ENCODE peak calls at places on chromosomes 3 and 15, in four cellular contexts. Z is K562, N is HCT116, A is SK-N-SH. U is an unnamed sample.

GRCh38 chr15:60137711-60138396 is 133.7 kb downstream of the FOXB1 start:
- DNase-seq in Z (no peak), N (no peak), A (no peak), U (no peak)

GRCh38 chr3:12076021-12076420 is 71.8 kb downstream of the SYN2 start:
- DNase-seq in Z (no peak), N (no peak), A (no peak), U (no peak)

GRCh38 chr3:175433026-175433668 is 574.0 kb downstream of the NAALADL2 start:
- DNase-seq in Z (no peak), N (no peak), A (no peak), U (no peak)

GRCh38 chr3:133548090-133548489 is 25.4 kb upstream of the CDV3 start:
- DNase-seq in Z (no peak), N (no peak), A (no peak), U (no peak)

GRCh38 chr3:65811050-65811766 is 227.5 kb downstream of the MAGI1 start:
- DNase-seq in Z (no peak), N (no peak), A (no peak), U (no peak)

GRCh38 chr15:51576911-51577500 is 45.6 kb downstream of the DMXL2 start:
- DNase-seq in Z (no peak), N (no peak), A (no peak), U (no peak)

GRCh38 chr3:25447925-25448324 is 19.9 kb downstream of the RARB start:
- DNase-seq in Z (no peak), N (no peak), A (no peak), U (no peak)

GRCh38 chr3:151356791-151357460 is 27.6 kb upstream of the P2RY13 start:
- DNase-seq in Z (no peak), N (no peak), A (peak), U (no peak)

GRCh38 chr3:196149922-196150321 is 61.3 kb downstream of the ZDHHC19 start:
- DNase-seq in Z (no peak), N (no peak), A (no peak), U (no peak)
- TF ChIP-seq ELF1 in Z (no peak), N (no peak), A (no peak), U (no peak)

GRCh38 chr3:182794806-182795369 is 1.6 kb downstream of the ATP11B start:
- DNase-seq in Z (no peak), N (no peak), A (no peak), U (no peak)
- TF ChIP-seq JUND in Z (no peak), N (no peak), A (no peak), U (no peak)

GRCh38 chr3:27483117-27484001 is 825 bp downstream of the SLC4A7 start:
- DNase-seq in Z (no peak), N (no peak), A (peak), U (peak)
- TF ChIP-seq ELF1 in Z (no peak), N (no peak), A (peak), U (peak)

DNA sequence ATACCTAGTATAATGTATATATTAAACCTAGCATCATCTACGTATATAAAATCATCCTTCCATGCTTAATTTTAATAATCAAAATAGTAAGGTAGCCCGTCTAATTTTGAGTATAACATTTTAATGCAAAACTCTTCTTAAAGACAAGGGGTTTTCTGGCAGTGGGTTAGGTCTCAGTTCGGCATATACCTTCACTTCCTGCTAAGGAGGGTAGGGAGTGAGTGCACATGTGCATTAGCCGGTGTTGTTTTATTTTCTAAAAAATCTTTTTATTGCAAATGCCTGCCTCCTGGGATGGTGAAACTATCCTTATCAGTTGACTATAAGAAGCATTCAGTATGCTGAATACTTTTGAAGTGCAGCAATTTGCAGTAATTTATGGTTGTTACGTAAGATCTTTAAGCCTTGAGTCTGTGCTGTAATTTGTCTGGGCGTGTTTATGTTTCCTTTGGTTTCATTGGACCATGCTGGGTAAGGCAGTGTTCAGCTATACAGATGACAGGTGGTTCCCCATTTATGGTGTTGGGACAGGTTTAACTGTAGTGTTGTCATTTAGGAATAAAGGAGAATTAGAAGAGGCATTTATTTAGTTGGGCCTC is 11.7 kb downstream of the ARHGEF26 start:
- DNase-seq in Z (no peak), N (no peak), A (no peak), U (no peak)
- TF ChIP-seq JUND in Z (no peak), N (no peak), A (no peak), U (no peak)

GRCh38 chr15:83973816-83974215 is 261.8 kb upstream of the GOLGA6L4 start:
- DNase-seq in Z (peak), N (no peak), A (peak), U (peak)

GRCh38 chr15:83970290-83970890 is 265.2 kb upstream of the GOLGA6L4 start:
- DNase-seq in Z (no peak), N (no peak), A (no peak), U (no peak)

GRCh38 chr15:83971967-83972366 is 263.6 kb upstream of the GOLGA6L4 start:
- DNase-seq in Z (no peak), N (no peak), A (no peak), U (no peak)
- TF ChIP-seq ELF1 in Z (no peak), N (no peak), A (no peak), U (no peak)

DNA sequence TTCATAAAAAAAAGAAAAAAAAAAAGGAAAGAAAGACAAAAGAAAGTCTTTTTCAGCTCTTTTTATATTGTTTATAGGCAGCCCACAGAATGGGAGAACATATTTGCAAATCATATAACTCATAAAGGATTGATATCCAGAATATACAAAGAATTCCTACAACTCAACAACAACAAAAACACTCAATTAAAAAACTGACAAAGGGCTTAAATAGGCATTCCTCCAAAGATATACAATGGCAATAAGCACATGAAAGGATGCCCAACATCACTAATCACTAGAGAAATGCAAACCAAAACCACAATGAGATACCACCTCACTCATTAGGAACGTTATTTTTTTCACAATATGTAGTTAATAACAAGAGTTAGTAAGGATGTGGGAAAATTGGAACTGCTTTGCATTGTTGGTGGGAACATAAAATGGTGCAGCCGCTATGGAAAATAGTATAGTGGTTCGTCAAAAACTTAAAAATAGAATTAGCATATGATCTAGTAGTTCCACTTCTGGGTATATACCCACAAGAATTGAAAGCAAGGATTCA is 54.2 kb upstream of the CMTM8 start:
- DNase-seq in Z (no peak), N (no peak), A (no peak), U (no peak)
- TF ChIP-seq JUND in Z (no peak), N (no peak), A (peak), U (no peak)

GRCh38 chr15:66235866-66236265 is 17.7 kb downstream of the MEGF11 start:
- DNase-seq in Z (no peak), N (no peak), A (no peak), U (no peak)

GRCh38 chr15:66238318-66238717 is 15.2 kb downstream of the MEGF11 start:
- DNase-seq in Z (no peak), N (no peak), A (no peak), U (no peak)

GRCh38 chr15:66236806-66237205 is 16.7 kb downstream of the MEGF11 start:
- DNase-seq in Z (no peak), N (no peak), A (no peak), U (no peak)

GRCh38 chr15:66239514-66239913 is 14.0 kb downstream of the MEGF11 start:
- DNase-seq in Z (no peak), N (no peak), A (no peak), U (no peak)

DNA sequence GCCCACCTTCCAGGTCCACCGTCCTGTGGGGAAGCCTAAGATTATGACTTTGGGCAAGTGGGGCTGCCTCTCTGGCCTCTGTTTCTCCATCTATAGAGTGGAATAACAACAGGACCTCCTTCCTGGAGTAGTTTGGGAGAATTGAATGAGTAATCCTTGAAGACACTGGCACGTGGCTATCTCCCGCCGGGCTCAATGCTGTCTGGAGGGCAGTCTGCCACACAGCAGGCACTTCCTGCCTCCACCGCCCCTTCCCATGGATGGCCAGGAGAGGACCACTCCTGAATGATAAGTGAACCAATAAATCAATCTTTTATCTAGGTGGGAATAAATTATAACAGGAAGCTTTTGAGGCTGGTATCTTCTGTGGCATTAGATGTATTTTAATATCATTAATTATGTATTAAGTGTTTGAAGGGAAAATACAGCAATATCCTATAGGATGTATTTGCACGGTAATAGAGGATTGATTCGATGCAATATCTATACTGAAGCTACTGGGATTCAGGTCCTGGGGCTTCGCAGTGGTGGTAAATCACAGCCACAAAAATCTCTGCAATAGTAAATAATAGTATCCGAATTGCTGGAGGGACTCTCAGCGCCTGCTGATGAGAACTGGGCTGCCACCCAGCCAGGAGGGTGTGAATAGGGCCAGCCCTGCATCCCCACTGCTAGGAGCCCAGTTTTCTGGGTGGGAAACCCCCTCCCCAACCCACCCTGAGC is 15.9 kb downstream of the MEGF11 start:
- DNase-seq in Z (no peak), N (no peak), A (no peak), U (no peak)
- TF ChIP-seq ELF1 in Z (no peak), N (no peak), A (no peak), U (no peak)

GRCh38 chr3:156770699-156771414 is 55.3 kb upstream of the LEKR1 start:
- DNase-seq in Z (no peak), N (no peak), A (no peak), U (no peak)
- TF ChIP-seq JUND in Z (no peak), N (no peak), A (no peak), U (no peak)

GRCh38 chr3:156187146-156187769 is 66.9 kb downstream of the KCNAB1 start:
- DNase-seq in Z (no peak), N (no peak), A (no peak), U (no peak)
- TF ChIP-seq ELF1 in Z (no peak), N (no peak), A (peak), U (no peak)

GRCh38 chr3:32387512-32387911 is 4.1 kb upstream of the CMTM7 start:
- DNase-seq in Z (no peak), N (no peak), A (no peak), U (no peak)

GRCh38 chr3:32391643-32392529 is at the start of gene CMTM7:
- DNase-seq in Z (peak), N (peak), A (peak), U (peak)

GRCh38 chr3:32398531-32398930 is 6.9 kb downstream of the CMTM7 start:
- DNase-seq in Z (no peak), N (no peak), A (no peak), U (no peak)

GRCh38 chr3:32395451-32395970 is 3.9 kb downstream of the CMTM7 start:
- DNase-seq in Z (no peak), N (no peak), A (no peak), U (no peak)

DNA sequence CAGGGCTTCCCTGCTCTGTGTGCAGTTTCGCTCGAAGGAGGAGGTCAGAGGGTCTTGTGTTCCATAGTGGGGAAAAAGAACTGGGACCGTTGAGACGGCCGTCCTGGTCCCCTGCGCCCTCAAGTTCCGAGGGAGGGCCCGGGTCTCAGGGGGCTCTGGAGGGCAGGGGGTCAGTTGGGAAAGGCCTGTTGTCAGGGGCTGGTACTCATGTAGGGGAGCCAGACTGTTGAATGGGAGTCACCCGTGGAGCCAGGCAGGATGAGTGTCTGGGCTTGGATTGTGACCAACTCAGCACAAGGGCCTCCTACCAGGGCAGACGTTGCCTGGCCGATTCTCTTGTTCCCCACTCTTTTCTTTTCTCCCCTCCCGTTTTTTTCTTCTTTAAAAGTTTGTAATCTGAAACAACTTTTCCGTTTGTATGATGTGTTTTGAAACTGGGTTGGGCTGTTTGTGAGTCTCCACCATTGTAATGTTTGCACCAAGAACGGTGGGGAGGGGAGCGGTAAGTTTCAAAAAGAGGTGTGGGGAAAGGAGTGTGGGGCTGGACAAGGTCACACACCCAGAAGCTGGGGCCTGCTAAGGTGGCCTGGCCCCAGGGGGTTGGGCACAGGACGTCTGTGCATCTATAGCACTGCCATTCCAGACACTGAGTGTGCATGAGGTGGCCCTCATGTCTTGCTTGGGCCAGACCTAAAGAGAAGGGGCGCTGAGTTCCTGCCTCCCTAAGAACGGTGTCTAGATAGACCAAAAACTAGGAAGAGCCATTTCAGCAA is 1.1 kb downstream of the CMTM7 start:
- DNase-seq in Z (no peak), N (no peak), A (peak), U (no peak)
- TF ChIP-seq JUND in Z (no peak), N (no peak), A (no peak), U (no peak)